ENCODE peak calls at places on chromosomes 12 and 14, in ten cellular contexts. X is neural progenitor cell; T is upper lobe of right lung; O is nephron progenitor cell; J is stomach; R is activated CD8-positive, alpha-beta T cell treated with anti-CD3 and anti-CD28 coated beads for 36 hours; Q is pancreas; P is WTC11; U is fibroblast of villous mesenchyme; S is cardiac fibroblast. C is an unnamed sample.

GRCh38 chr12:80936642-80937390 is 918 bp downstream of the LIN7A start:
- DNase-seq in T (peak), S (peak), P (peak), X (peak), J (peak), Q (peak), U (peak), O (peak), R (no peak), C (peak)

GRCh38 chr14:77325746-77326094 is 4.9 kb downstream of the GSTZ1 start:
- DNase-seq in U (no peak), T (no peak), S (no peak), O (no peak), X (no peak), Q (no peak), J (no peak), R (no peak), P (no peak), C (no peak)

GRCh38 chr12:129964300-129964699 is 60.5 kb upstream of the TMEM132D start:
- DNase-seq in J (no peak), Q (no peak), S (no peak), R (no peak), U (no peak), O (no peak), T (no peak), X (no peak), P (no peak), C (no peak)

GRCh38 chr12:77925536-77926108 is 94.9 kb downstream of the NAV3 start:
- DNase-seq in Q (peak), T (peak), S (peak), O (peak), U (peak), J (peak), X (peak), P (peak), R (peak), C (peak)

GRCh38 chr12:93886533-93887511 is 209.6 kb downstream of the CRADD start:
- DNase-seq in U (peak), R (no peak), X (no peak), Q (no peak), T (no peak), P (no peak), J (no peak), S (no peak), O (no peak), C (no peak)

GRCh38 chr12:105957058-105957457 is 181.7 kb downstream of the NUAK1 start:
- DNase-seq in O (no peak), U (no peak), S (no peak), T (no peak), R (no peak), P (no peak), Q (no peak), J (no peak), X (no peak), C (no peak)

GRCh38 chr14:101068293-101068957 is 164.9 kb upstream of the RTL1 start:
- DNase-seq in P (peak), J (no peak), O (no peak), Q (peak), T (peak), U (no peak), S (no peak), R (no peak), X (no peak), C (no peak)

GRCh38 chr12:131928080-131928764 is 854 bp upstream of the PUS1 start:
- DNase-seq in U (peak), P (peak), O (no peak), J (no peak), X (no peak), Q (no peak), S (peak), T (no peak), R (peak), C (no peak)

GRCh38 chr12:77204055-77204454 is 138.7 kb upstream of the E2F7 start:
- DNase-seq in O (no peak), T (no peak), R (no peak), Q (no peak), S (peak), X (peak), P (peak), J (no peak), U (no peak), C (no peak)

GRCh38 chr12:4268549-4269181 is 4.9 kb upstream of the CCND2 start:
- DNase-seq in J (no peak), X (peak), Q (no peak), O (peak), R (peak), U (no peak), T (no peak), P (no peak), S (peak), C (no peak)

GRCh38 chr12:92143280-92143679 is 2.4 kb downstream of the BTG1 start:
- DNase-seq in U (no peak), O (no peak), S (peak), T (no peak), R (no peak), X (no peak), P (no peak), J (no peak), Q (no peak), C (no peak)

GRCh38 chr14:101031186-101031585 is 127.7 kb upstream of the RTL1 start:
- DNase-seq in P (no peak), S (no peak), T (peak), Q (no peak), J (no peak), R (no peak), O (no peak), X (no peak), U (no peak), C (no peak)

GRCh38 chr12:55728932-55729591 is at the start of gene CD63:
- DNase-seq in J (peak), U (peak), T (peak), O (peak), S (peak), P (peak), X (peak), R (peak), Q (peak), C (peak)

GRCh38 chr14:64474041-64474440 is 8.7 kb downstream of the AKAP5 start:
- DNase-seq in X (no peak), Q (no peak), S (no peak), U (no peak), R (no peak), J (no peak), O (no peak), T (no peak), P (no peak), C (no peak)

GRCh38 chr14:61533513-61534255 is 161.6 kb upstream of the HIF1A start:
- DNase-seq in P (no peak), U (no peak), S (no peak), Q (no peak), O (no peak), T (no peak), J (no peak), R (peak), X (no peak), C (no peak)

GRCh38 chr12:69157023-69157655 is 82.2 kb upstream of the CPSF6 start:
- DNase-seq in O (peak), Q (peak), J (peak), T (peak), U (peak), S (peak), P (peak), X (peak), R (peak), C (peak)

GRCh38 chr14:102323102-102323501 is 3.6 kb downstream of the ZNF839 start:
- DNase-seq in X (peak), U (peak), P (peak), R (peak), S (peak), Q (peak), J (peak), T (peak), O (no peak), C (no peak)

GRCh38 chr14:96683575-96684289 is 113.5 kb upstream of the VRK1 start:
- DNase-seq in U (no peak), Q (no peak), J (no peak), T (no peak), P (no peak), R (peak), X (no peak), O (no peak), S (no peak), C (no peak)

GRCh38 chr12:58725400-58726105 is 194.8 kb downstream of the LRIG3 start:
- DNase-seq in P (no peak), R (no peak), O (no peak), U (no peak), Q (no peak), T (no peak), X (no peak), S (no peak), J (no peak), C (no peak)

GRCh38 chr12:95626854-95627253 is 75.6 kb upstream of the USP44 start:
- DNase-seq in Q (no peak), O (no peak), R (no peak), P (no peak), U (no peak), J (no peak), T (no peak), X (peak), S (no peak), C (no peak)

GRCh38 chr14:55301722-55302121 is 30.5 kb downstream of the FBXO34 start:
- DNase-seq in Q (no peak), U (peak), S (peak), R (no peak), J (no peak), P (no peak), T (no peak), X (no peak), O (no peak), C (no peak)

GRCh38 chr12:40829738-40830144 is 137.5 kb downstream of the CNTN1 start:
- DNase-seq in P (no peak), X (no peak), S (no peak), T (no peak), U (peak), O (no peak), Q (no peak), R (no peak), J (no peak), C (no peak)

GRCh38 chr12:30202521-30203259 is 418.9 kb upstream of the TMTC1 start:
- DNase-seq in U (no peak), J (no peak), S (no peak), Q (no peak), O (no peak), X (no peak), R (no peak), T (no peak), P (no peak), C (no peak)

GRCh38 chr14:92677955-92678354 is 70.5 kb downstream of the LGMN start:
- DNase-seq in J (no peak), T (peak), R (no peak), Q (no peak), U (no peak), X (no peak), O (no peak), P (no peak), S (no peak), C (no peak)

GRCh38 chr12:41512531-41512930 is 324.4 kb downstream of the PDZRN4 start:
- DNase-seq in T (no peak), S (no peak), O (no peak), X (no peak), J (no peak), R (no peak), P (no peak), Q (no peak), U (no peak), C (no peak)

GRCh38 chr12:6998708-6999451 is 19.4 kb downstream of the LPCAT3 start:
- DNase-seq in J (no peak), U (no peak), X (no peak), O (no peak), R (no peak), Q (peak), S (peak), T (no peak), P (no peak), C (no peak)

GRCh38 chr12:110590806-110591326 is 7.7 kb upstream of the PPTC7 start:
- DNase-seq in Q (no peak), R (no peak), T (no peak), P (no peak), U (peak), O (no peak), X (no peak), J (no peak), S (peak), C (peak)

GRCh38 chr12:132560831-132561783 is 49.3 kb downstream of the LRCOL1 start:
- DNase-seq in X (peak), U (peak), P (peak), R (peak), Q (peak), J (peak), T (peak), O (peak), S (peak), C (peak)

GRCh38 chr14:92744198-92744597 is 4.2 kb downstream of the LGMN start:
- DNase-seq in S (no peak), X (no peak), P (no peak), U (no peak), T (no peak), R (no peak), O (no peak), J (no peak), Q (no peak), C (no peak)

DNA sequence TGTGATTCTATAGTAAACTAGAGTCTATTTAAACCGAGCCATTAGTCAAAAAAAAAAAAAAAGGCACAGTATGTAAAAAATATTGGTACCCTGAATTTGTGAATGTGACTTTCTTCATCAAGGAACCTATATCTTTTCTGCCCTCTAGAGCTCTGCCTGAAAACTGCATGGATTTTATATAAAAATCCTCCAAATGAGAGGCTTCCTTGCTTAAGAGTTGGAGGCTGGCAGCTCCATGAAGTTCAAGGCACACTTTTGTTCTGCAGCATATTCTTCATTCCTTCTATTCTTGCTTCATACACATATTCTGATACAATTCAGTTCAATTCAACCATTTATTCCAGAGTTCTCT is 23.1 kb upstream of the NKX2-8 start:
- DNase-seq in U (no peak), Q (no peak), J (no peak), T (no peak), O (no peak), P (no peak), R (no peak), X (no peak), S (peak), C (no peak)
- TF ChIP-seq CTCF in U (no peak), Q (no peak), J (no peak), T (no peak), O (no peak), P (no peak), R (no peak), X (peak), S (peak), C (no peak)

DNA sequence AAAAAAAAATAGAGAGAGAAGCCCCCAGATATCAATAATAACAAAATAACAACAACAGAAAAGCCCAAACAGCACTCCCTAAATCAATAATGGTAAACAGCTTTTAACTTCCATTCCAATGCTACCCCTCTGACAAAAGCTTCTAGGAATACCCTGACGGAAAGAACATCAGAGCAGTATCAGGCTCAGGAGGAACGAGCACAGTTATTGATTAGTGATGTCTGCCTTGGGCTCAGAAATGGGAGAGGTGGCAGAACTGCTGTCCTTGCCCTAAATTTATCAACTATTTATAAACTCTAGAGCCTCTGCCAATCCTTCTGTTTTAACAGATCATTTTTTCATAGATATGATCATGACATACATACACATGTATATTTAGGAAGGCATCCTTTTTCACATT is 41.9 kb downstream of the P2RX4 start:
- DNase-seq in T (no peak), O (no peak), Q (no peak), J (no peak), X (no peak), P (no peak), U (no peak), R (no peak), S (no peak), C (no peak)
- TF ChIP-seq CTCF in T (no peak), O (no peak), Q (no peak), J (no peak), X (no peak), P (no peak), U (no peak), R (no peak), S (no peak), C (no peak)

DNA sequence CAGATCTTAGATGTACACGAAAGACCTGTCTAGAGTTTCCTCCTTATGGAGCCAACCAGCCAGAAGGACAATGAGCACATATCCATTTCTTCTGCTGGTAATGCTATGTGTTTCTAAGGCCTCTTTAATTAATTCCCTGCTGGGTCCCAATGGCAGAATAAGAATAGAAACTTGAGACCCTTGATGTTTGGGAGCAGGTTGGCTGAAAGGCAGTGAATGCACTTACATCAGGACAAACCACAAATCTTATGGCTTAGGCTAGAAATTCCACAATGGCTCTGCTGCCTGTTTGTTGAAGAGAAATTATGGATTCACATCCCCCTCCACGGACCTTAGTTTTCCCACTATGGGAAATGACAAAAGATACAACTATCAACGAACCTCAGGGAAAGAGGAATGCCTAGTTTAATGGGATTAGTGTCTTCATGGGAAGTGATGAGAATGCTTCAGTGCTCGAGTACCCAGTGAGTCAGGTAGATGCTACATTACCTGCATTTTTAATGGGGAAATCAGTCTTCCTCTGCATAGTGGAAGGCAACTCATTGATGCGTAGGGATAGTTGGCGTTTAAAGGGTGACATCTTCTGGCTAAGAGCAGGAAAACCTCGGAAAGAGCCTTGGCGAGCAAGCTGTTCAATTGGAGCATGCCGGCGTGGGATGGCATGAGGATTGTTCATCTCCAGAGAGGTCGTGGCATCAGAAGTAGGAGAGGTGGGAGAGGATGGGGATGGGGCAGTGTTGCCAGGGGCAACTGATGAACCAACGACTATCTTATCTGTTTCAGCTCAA is 46.5 kb downstream of the PAPLN start:
- DNase-seq in T (no peak), Q (no peak), P (peak), S (no peak), R (no peak), J (no peak), O (peak), X (peak), U (peak), C (no peak)
- TF ChIP-seq CTCF in T (no peak), Q (no peak), P (no peak), S (peak), R (no peak), J (no peak), O (peak), X (peak), U (peak), C (no peak)

DNA sequence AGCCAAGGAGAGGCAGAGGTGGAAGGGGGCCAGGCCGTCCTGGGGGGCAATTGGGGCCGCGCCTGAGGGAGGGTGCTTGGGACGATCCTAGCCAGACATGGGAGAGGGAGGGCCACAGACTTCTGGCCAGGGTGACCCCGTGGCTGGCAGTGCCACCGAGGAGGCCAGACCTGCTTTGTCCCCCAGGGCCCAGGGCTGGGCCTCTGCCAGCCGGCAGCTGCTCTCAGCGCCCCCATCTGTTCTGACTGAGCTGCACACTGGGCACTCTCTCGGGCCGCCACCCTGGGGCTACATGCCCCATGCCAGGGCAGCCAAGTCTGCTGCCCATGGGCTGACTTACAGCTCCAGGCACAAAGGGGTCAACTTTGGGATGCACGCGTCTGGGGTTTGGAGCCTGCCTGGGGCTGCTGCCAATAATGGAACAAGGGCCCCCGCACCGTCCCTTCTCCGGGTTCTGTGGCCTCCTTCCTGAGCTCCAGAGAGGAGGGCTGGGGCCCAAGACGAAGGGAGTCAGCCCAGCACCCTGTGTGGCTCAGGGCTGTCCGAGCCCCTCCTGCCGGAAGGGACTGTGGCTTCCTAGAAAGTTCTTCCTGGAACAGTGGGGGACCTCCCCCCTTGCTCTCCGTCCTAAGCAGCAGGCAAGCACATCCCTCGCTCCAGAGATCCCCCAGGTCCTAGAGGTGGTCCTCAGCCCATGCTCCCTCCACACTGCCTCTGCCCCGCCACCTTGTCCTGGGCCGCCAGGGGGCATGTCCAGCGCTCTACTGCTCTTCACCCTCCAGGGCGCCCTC is 1.1 kb downstream of the ADSS1 start:
- DNase-seq in O (peak), Q (no peak), U (peak), J (peak), T (no peak), X (peak), P (peak), S (peak), R (no peak), C (no peak)
- TF ChIP-seq CTCF in O (peak), Q (no peak), U (peak), J (no peak), T (no peak), X (peak), P (no peak), S (peak), R (no peak), C (no peak)

GRCh38 chr14:22558221-22558913 is 30.7 kb downstream of the DAD1 start:
- DNase-seq in O (peak), U (no peak), X (peak), P (peak), J (no peak), T (no peak), S (no peak), R (peak), Q (no peak), C (no peak)
- TF ChIP-seq CTCF in O (peak), U (peak), X (peak), P (peak), J (no peak), T (peak), S (peak), R (peak), Q (no peak), C (no peak)

DNA sequence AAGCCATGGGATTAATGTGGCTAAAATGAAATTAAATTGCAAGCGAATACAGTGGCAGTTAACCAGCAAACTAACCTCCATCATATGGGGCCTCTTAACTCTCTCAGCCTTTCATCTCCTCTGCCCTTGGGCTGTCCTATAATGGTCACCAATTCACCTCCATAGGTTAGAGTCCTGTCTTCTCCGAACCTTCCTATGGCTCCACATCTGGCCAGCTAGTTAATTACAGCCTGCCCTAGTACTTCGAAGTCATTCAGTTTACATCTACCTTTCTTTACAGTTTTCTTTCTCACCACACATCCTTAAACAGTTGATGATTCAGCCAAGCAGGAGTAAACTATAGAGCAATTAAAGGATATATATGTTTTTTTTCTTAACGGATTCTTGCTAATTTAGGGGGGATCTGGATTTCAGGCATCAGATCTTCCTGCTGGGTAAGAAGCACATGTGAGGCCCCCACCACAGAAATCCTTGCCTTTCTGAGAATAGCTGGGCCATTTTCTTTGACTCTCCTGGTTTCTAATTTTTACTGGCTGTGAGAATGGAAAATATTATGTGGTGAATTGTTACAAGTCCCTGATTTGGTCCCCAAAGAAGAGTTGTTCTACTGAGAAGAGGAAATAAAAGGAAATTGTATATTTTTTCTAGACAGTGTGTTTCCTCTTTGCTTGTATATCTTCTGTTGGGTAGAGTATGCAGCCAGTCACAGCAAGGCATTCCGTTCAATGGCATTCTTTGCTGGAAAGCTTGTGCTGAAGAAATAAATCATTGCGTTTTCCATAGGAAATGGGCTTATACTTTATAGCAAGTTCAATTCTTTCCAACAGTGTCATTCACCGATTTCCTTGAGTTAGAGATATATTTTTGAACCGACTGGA is 16.7 kb downstream of the HMGA2 start:
- DNase-seq in U (no peak), R (no peak), P (no peak), Q (no peak), O (no peak), X (no peak), J (no peak), T (no peak), S (no peak), C (no peak)
- TF ChIP-seq CTCF in U (no peak), R (no peak), P (no peak), Q (no peak), O (no peak), X (peak), J (no peak), T (no peak), S (no peak), C (no peak)